ENCODE peak calls at places on chromosomes 2 and 18, in seven cellular contexts. M, J, I, L, K, T and R are unnamed samples.

GRCh38 chr2:88857951-88858406 is 166.5 kb downstream of the RPIA start:
- DNase-seq in M (no peak), J (no peak), I (no peak), L (no peak), K (no peak), T (no peak), R (no peak)

GRCh38 chr18:78402440-78402839 is 577.2 kb upstream of the SALL3 start:
- DNase-seq in M (no peak), J (no peak), I (no peak), L (no peak), K (no peak), T (no peak), R (no peak)

GRCh38 chr2:7517122-7517487 is 599.9 kb downstream of the RNF144A start:
- DNase-seq in M (no peak), J (no peak), I (peak), L (no peak), K (no peak), T (no peak), R (no peak)

GRCh38 chr2:20400306-20400705 is 46.6 kb upstream of the RHOB start:
- DNase-seq in M (no peak), J (no peak), I (no peak), L (peak), K (no peak), T (no peak), R (no peak)

GRCh38 chr2:18412980-18413793 is 147.3 kb downstream of the RDH14 start:
- DNase-seq in M (no peak), J (no peak), I (no peak), L (no peak), K (no peak), T (no peak), R (no peak)

GRCh38 chr2:203909192-203909945 is 27.2 kb upstream of the ICOS start:
- DNase-seq in M (peak), J (peak), I (no peak), L (no peak), K (peak), T (no peak), R (no peak)

GRCh38 chr2:101895039-101895438 is 96.7 kb upstream of the IL1R2 start:
- DNase-seq in M (no peak), J (no peak), I (no peak), L (no peak), K (no peak), T (no peak), R (no peak)

GRCh38 chr2:191206613-191207471 is 38.4 kb upstream of the MYO1B start:
- DNase-seq in M (no peak), J (no peak), I (no peak), L (no peak), K (no peak), T (no peak), R (no peak)

GRCh38 chr2:27369471-27370025 is 590 bp downstream of the EIF2B4 start:
- DNase-seq in M (no peak), J (no peak), I (no peak), L (peak), K (peak), T (no peak), R (peak)

GRCh38 chr18:8153887-8154583 is 455.2 kb upstream of the RAB12 start:
- DNase-seq in M (no peak), J (peak), I (no peak), L (no peak), K (no peak), T (no peak), R (no peak)

GRCh38 chr2:188348974-188349500 is 57.4 kb downstream of the GULP1 start:
- DNase-seq in M (no peak), J (no peak), I (no peak), L (no peak), K (no peak), T (no peak), R (no peak)

GRCh38 chr2:160429248-160430000 is 64.2 kb downstream of the RBMS1 start:
- DNase-seq in M (no peak), J (no peak), I (no peak), L (no peak), K (no peak), T (no peak), R (peak)

GRCh38 chr2:196068271-196069209 is at the start of gene DNAH7:
- DNase-seq in M (peak), J (no peak), I (peak), L (peak), K (peak), T (peak), R (peak)

GRCh38 chr2:229375241-229375640 is 104.2 kb upstream of the PID1 start:
- DNase-seq in M (no peak), J (no peak), I (no peak), L (no peak), K (no peak), T (no peak), R (no peak)

GRCh38 chr2:37457401-37457901 is 113.0 kb downstream of the QPCT start:
- DNase-seq in M (no peak), J (no peak), I (no peak), L (no peak), K (no peak), T (no peak), R (no peak)

GRCh38 chr18:44744206-44745180 is 63.8 kb downstream of the SETBP1 start:
- DNase-seq in M (peak), J (no peak), I (peak), L (peak), K (no peak), T (no peak), R (no peak)

GRCh38 chr2:146806295-146807005 is 1038.4 kb upstream of the ACVR2A start:
- DNase-seq in M (no peak), J (no peak), I (no peak), L (no peak), K (no peak), T (no peak), R (no peak)

GRCh38 chr2:182625814-182626213 is 90.2 kb upstream of the DNAJC10 start:
- DNase-seq in M (no peak), J (no peak), I (no peak), L (no peak), K (no peak), T (no peak), R (no peak)

GRCh38 chr2:142144547-142144946 is 13.7 kb upstream of the LRP1B start:
- DNase-seq in M (no peak), J (no peak), I (no peak), L (no peak), K (no peak), T (no peak), R (no peak)

GRCh38 chr18:9094307-9095226 is 7.9 kb upstream of the NDUFV2 start:
- DNase-seq in M (no peak), J (peak), I (no peak), L (no peak), K (peak), T (no peak), R (peak)

GRCh38 chr18:23640023-23640422 is 22.7 kb downstream of the ANKRD29 start:
- DNase-seq in M (no peak), J (no peak), I (no peak), L (no peak), K (no peak), T (no peak), R (no peak)
- TF ChIP-seq CTCF in M (no peak), J (no peak), I (peak), L (no peak), K (no peak), T (no peak), R (no peak)

GRCh38 chr2:214393796-214394195 is 17.1 kb upstream of the VWC2L start:
- DNase-seq in M (no peak), J (no peak), I (no peak), L (no peak), K (no peak), T (no peak), R (no peak)
- H3K4me3 ChIP-seq in M (no peak), J (no peak), I (no peak), L (no peak), K (no peak), T (no peak), R (no peak)

GRCh38 chr18:63028380-63028779 is 291.2 kb downstream of the BCL2 start:
- DNase-seq in M (no peak), J (no peak), I (no peak), L (no peak), K (no peak), T (no peak), R (no peak)

GRCh38 chr18:63017977-63018376 is 301.6 kb downstream of the BCL2 start:
- DNase-seq in M (no peak), J (no peak), I (no peak), L (no peak), K (no peak), T (no peak), R (no peak)

GRCh38 chr18:63025251-63025710 is 294.3 kb downstream of the BCL2 start:
- DNase-seq in M (peak), J (no peak), I (peak), L (no peak), K (no peak), T (no peak), R (peak)

GRCh38 chr18:63022429-63023022 is 297.0 kb downstream of the BCL2 start:
- DNase-seq in M (peak), J (no peak), I (no peak), L (no peak), K (no peak), T (no peak), R (no peak)
- TF ChIP-seq CTCF in M (no peak), J (peak), I (peak), L (no peak), K (no peak), T (no peak), R (no peak)

GRCh38 chr18:45890606-45891005 is 65.1 kb downstream of the SIGLEC15 start:
- DNase-seq in M (no peak), J (no peak), I (no peak), L (no peak), K (no peak), T (no peak), R (no peak)
- H3K4me3 ChIP-seq in M (no peak), J (no peak), I (no peak), L (no peak), K (no peak), T (no peak), R (no peak)

GRCh38 chr2:10915236-10915635 is 3.5 kb downstream of the KCNF1 start:
- DNase-seq in M (no peak), J (no peak), I (no peak), L (peak), K (no peak), T (no peak), R (no peak)

GRCh38 chr2:10912796-10913445 is 1.2 kb downstream of the KCNF1 start:
- DNase-seq in M (no peak), J (no peak), I (no peak), L (peak), K (no peak), T (no peak), R (peak)

GRCh38 chr2:10913501-10914271 is 2.0 kb downstream of the KCNF1 start:
- DNase-seq in M (no peak), J (no peak), I (no peak), L (peak), K (no peak), T (no peak), R (no peak)

GRCh38 chr2:10915731-10916331 is 4.1 kb downstream of the KCNF1 start:
- DNase-seq in M (no peak), J (no peak), I (no peak), L (peak), K (no peak), T (no peak), R (no peak)

DNA sequence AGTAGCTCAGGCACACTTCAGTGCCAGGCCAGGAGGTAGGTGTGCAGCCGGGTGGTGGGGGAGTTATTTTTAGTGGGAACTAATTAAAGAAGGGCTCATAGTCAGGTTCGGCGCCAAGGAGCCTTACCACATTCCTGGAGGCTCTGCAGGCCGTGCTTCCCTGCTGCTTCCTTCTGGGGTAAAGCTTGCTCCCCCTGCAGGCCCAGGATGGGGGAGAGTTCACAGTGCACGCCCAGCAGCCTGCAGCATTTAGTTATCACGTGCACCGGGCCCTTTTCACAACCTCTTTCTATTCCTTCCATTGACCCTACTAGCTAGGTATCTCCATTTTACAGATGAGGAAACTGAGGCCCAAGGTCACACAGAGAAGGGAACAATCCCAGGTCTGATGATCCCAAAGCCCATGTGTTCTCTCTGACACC is 2.5 kb downstream of the KCNF1 start:
- DNase-seq in M (no peak), J (no peak), I (no peak), L (peak), K (peak), T (no peak), R (no peak)
- TF ChIP-seq CTCF in M (no peak), J (peak), I (peak), L (no peak), K (peak), T (no peak), R (peak)